ENCODE peak calls at places on chromosome 22, in seven cellular contexts. R is fibroblast of pulmonary artery, I is PC-3, Q is esophagus squamous epithelium, L is GM23248, J is ovary, D is left lung. H is an unnamed sample.

GRCh38 chr22:30650508-30651116 is 15.0 kb downstream of the SLC35E4 start:
- DNase-seq in R (no peak), I (no peak), Q (no peak), L (no peak), J (no peak), D (no peak), H (no peak)

GRCh38 chr22:25403752-25404471 is 160.6 kb upstream of the GRK3 start:
- DNase-seq in R (peak), I (peak), Q (no peak), L (peak), J (no peak), D (no peak), H (no peak)

GRCh38 chr22:16988257-16988656 is 19.8 kb downstream of the GAB4 start:
- DNase-seq in R (no peak), I (no peak), Q (no peak), L (no peak), J (no peak), D (no peak), H (no peak)

GRCh38 chr22:40183029-40183581 is 5.4 kb downstream of the TNRC6B start:
- DNase-seq in R (peak), I (peak), Q (no peak), L (peak), J (no peak), D (no peak), H (no peak)

GRCh38 chr22:49079743-49080500 is 747.8 kb downstream of the BRD1 start:
- DNase-seq in R (no peak), I (no peak), Q (no peak), L (no peak), J (no peak), D (no peak), H (no peak)

GRCh38 chr22:31954535-31955326 is 10.4 kb downstream of the YWHAH start:
- DNase-seq in R (no peak), I (no peak), Q (no peak), L (no peak), J (no peak), D (no peak), H (no peak)

GRCh38 chr22:44330727-44331660 is 18.2 kb upstream of the SHISAL1 start:
- DNase-seq in R (no peak), I (no peak), Q (no peak), L (peak), J (no peak), D (no peak), H (no peak)

GRCh38 chr22:48237466-48237865 is 1475.0 kb downstream of the TBC1D22A start:
- DNase-seq in R (no peak), I (no peak), Q (no peak), L (no peak), J (no peak), D (no peak), H (no peak)

GRCh38 chr22:20019661-20020532 is 1.0 kb upstream of the TANGO2 start:
- DNase-seq in R (no peak), I (no peak), Q (no peak), L (no peak), J (no peak), D (no peak), H (peak)

GRCh38 chr22:37267128-37267587 is 15.2 kb upstream of the CYTH4 start:
- DNase-seq in R (no peak), I (peak), Q (no peak), L (peak), J (peak), D (peak), H (peak)

GRCh38 chr22:37270928-37271650 is 11.2 kb upstream of the CYTH4 start:
- DNase-seq in R (peak), I (no peak), Q (no peak), L (peak), J (no peak), D (peak), H (no peak)

GRCh38 chr22:37269930-37270678 is 12.2 kb upstream of the CYTH4 start:
- DNase-seq in R (no peak), I (no peak), Q (no peak), L (no peak), J (no peak), D (peak), H (no peak)

GRCh38 chr22:37266581-37267127 is 15.7 kb upstream of the CYTH4 start:
- DNase-seq in R (no peak), I (no peak), Q (no peak), L (no peak), J (no peak), D (no peak), H (no peak)

GRCh38 chr22:37267661-37268413 is 14.5 kb upstream of the CYTH4 start:
- DNase-seq in R (no peak), I (no peak), Q (no peak), L (no peak), J (no peak), D (peak), H (no peak)
- H3K4me3 ChIP-seq in R (no peak), I (peak), Q (no peak), L (peak), J (no peak), D (no peak), H (peak)

GRCh38 chr22:42418811-42419243 is 13.4 kb downstream of the NFAM1 start:
- DNase-seq in R (no peak), I (no peak), Q (no peak), L (peak), J (no peak), D (no peak), H (no peak)

GRCh38 chr22:42417645-42418303 is 14.4 kb downstream of the NFAM1 start:
- DNase-seq in R (no peak), I (no peak), Q (no peak), L (no peak), J (no peak), D (no peak), H (no peak)

GRCh38 chr22:42414565-42415298 is 17.5 kb downstream of the NFAM1 start:
- DNase-seq in R (no peak), I (no peak), Q (no peak), L (no peak), J (no peak), D (no peak), H (no peak)

GRCh38 chr22:42416671-42417230 is 15.5 kb downstream of the NFAM1 start:
- DNase-seq in R (no peak), I (no peak), Q (no peak), L (no peak), J (no peak), D (no peak), H (no peak)

DNA sequence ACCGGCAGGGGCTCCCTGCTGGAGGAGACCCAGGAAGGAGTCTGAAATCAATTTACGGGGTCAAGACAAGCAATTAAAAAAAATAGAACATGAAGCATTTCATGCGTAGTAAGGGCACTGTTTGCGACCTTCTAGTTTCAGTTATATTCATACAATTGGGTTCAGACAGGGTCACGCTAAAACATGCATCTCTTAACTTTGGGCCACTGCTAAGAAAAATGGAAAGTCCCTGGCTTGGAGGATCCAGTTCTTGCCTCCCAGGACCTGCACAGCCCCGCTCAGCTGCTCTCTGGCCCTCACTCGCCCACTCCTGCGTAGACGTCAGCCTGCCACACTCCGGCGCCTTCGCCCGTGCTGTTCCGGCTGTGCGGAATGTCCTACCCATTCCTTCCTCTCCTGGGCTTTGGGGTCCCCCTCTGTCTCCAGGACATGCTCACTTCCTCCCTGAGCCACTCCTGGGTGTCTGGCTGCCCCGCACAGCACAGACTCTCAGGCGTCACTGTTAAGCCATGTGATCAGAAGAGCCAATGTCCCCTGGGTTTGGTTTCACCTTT is 12.8 kb downstream of the NFAM1 start:
- DNase-seq in R (no peak), I (no peak), Q (no peak), L (no peak), J (no peak), D (no peak), H (no peak)
- H3K4me3 ChIP-seq in R (no peak), I (no peak), Q (no peak), L (no peak), J (no peak), D (no peak), H (no peak)

DNA sequence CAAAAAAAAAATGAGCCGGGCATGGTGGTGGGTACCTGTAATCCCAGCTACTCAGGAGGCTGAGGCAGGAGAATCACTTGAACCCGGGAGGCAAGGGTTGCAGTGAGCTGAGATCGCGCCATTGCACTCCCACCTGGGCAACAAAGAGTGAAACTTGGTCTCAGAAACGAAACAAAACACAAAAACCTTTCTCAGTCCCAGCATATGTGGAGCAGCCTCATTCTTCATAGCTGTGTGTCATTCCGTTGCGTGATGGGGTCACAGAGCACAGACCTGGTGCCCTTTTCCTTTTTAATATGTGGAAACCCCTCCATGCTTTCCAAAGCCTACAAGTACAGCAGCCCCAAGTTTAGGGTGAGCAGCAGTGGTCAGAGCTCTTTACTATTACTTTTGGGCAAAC is 13.7 kb downstream of the PEX26 start:
- DNase-seq in R (no peak), I (no peak), Q (no peak), L (peak), J (no peak), D (no peak), H (no peak)
- H3K4me3 ChIP-seq in R (peak), I (no peak), Q (peak), L (peak), J (peak), D (no peak), H (peak)

GRCh38 chr22:42622061-42622710 is 7.5 kb upstream of the POLDIP3 start:
- DNase-seq in R (no peak), I (no peak), Q (no peak), L (no peak), J (no peak), D (no peak), H (no peak)

GRCh38 chr22:42623301-42623751 is 8.6 kb upstream of the POLDIP3 start:
- DNase-seq in R (no peak), I (no peak), Q (no peak), L (no peak), J (no peak), D (no peak), H (no peak)

GRCh38 chr22:42619261-42620063 is 4.8 kb upstream of the POLDIP3 start:
- DNase-seq in R (no peak), I (no peak), Q (no peak), L (no peak), J (no peak), D (no peak), H (no peak)

GRCh38 chr22:42620084-42620483 is 5.4 kb upstream of the POLDIP3 start:
- DNase-seq in R (no peak), I (no peak), Q (no peak), L (no peak), J (no peak), D (no peak), H (no peak)

DNA sequence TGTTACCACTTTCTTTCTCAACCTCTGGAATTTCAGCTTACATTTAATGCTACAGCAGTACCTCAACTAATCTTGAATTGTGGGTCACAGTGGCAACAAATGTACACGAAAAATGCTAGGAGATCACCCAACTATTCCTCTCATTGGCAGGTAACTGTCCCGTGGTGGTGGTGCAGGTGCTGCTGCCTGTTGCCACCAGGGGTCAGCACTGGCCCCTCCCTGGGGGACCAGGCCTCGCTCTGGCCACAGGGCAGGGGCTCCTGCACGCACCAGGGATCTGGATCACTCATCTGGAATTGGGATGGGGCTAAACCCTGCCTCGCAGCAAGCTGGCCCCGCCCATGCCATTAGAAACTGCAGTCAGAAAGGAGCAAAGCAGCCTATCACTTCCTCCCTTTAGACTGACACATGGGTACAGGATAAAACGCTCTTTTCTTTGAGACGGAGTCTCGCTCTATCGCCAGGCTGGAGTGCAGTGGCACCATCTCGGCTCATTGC is 6.9 kb upstream of the POLDIP3 start:
- DNase-seq in R (peak), I (peak), Q (no peak), L (peak), J (peak), D (no peak), H (peak)
- H3K4me3 ChIP-seq in R (no peak), I (no peak), Q (no peak), L (no peak), J (no peak), D (no peak), H (no peak)

GRCh38 chr22:50311606-50312351 is 4.3 kb upstream of the PLXNB2 start:
- DNase-seq in R (no peak), I (no peak), Q (no peak), L (no peak), J (no peak), D (no peak), H (no peak)
- H3K4me3 ChIP-seq in R (no peak), I (no peak), Q (no peak), L (no peak), J (no peak), D (no peak), H (no peak)

GRCh38 chr22:27314276-27314807 is 487.2 kb downstream of the MN1 start:
- DNase-seq in R (no peak), I (no peak), Q (no peak), L (no peak), J (no peak), D (no peak), H (no peak)

GRCh38 chr22:27315833-27316232 is 485.7 kb downstream of the MN1 start:
- DNase-seq in R (no peak), I (no peak), Q (no peak), L (no peak), J (no peak), D (no peak), H (no peak)

GRCh38 chr22:27317156-27317555 is 484.4 kb downstream of the MN1 start:
- DNase-seq in R (peak), I (no peak), Q (no peak), L (no peak), J (no peak), D (no peak), H (no peak)

GRCh38 chr22:27318516-27318915 is 483.0 kb downstream of the MN1 start:
- DNase-seq in R (peak), I (no peak), Q (no peak), L (peak), J (no peak), D (no peak), H (no peak)

DNA sequence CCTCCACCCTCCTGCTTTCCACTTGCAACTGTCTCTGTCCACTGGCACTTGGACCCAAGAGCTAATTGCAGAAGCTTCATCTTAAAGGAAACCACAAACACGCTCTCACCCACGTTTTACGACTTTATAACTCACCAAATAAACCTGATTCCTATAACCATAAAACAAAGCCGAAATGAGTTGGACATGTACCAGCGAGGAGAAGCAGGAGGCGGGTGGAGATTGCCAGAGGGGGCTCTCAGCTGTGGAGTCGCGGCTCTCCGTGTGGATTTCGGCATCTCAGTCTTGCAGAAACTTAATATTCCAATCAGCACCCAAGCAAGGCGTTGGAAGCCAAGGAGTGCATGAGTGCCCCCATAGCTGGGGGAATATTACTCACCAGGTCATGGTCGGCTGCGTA is 483.6 kb downstream of the MN1 start:
- DNase-seq in R (no peak), I (no peak), Q (no peak), L (no peak), J (no peak), D (no peak), H (no peak)
- H3K4me3 ChIP-seq in R (no peak), I (no peak), Q (no peak), L (no peak), J (no peak), D (no peak), H (no peak)

DNA sequence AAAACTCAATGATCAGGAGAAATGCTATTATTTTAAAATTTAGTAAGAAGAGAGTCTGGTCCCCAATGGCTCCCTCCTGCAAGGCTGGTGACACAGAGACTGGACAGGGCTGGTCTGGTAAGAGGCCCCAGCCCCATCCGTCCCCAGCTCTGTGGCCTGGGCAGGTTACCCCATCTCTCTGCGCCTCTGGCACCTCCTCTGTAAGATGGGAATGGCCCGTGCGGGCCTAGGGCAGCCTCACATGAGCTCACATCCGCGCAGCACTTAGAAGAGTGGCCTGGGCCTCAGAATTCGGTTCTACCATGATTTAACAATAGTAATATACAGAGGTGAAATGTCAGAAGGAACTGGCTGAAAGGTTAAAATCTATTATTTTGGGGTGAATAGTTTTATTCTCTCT is 1.2 kb downstream of the APOBEC3F start:
- DNase-seq in R (no peak), I (no peak), Q (no peak), L (no peak), J (no peak), D (no peak), H (no peak)
- H3K4me3 ChIP-seq in R (no peak), I (no peak), Q (no peak), L (peak), J (no peak), D (no peak), H (peak)

DNA sequence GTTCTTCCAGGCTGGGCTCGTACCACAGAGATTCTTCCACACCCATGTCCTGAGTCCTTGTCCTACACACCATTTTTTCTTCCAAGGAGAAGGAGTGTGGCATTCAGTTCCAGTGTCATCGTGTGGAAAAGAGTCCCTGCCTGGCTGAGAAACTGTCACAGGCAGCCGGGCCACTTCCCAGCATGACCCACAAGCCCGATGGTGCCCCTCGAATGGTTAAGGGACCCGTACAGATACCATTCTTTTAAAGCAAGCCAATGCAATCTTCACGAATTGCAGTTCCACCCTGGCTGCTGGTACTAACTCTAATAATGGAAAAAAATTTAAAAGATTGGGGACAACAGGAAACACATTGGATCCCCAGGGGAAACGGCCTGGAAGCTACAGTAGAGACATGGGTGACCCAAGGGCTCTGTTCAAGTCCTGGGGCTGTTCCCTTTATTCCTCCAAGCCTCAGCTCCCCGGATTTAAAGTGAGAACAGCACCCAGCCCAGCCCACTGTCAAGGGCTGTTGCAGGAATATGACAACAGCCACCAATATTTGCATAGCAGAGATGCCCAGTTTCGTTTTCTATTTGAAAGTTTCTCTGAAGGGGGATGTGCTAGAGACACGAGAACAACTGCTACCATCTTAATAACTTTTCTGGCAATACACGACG is 80.9 kb upstream of the WNT7B start:
- DNase-seq in R (peak), I (peak), Q (no peak), L (peak), J (peak), D (peak), H (peak)
- H3K4me3 ChIP-seq in R (peak), I (peak), Q (no peak), L (peak), J (peak), D (peak), H (no peak)

DNA sequence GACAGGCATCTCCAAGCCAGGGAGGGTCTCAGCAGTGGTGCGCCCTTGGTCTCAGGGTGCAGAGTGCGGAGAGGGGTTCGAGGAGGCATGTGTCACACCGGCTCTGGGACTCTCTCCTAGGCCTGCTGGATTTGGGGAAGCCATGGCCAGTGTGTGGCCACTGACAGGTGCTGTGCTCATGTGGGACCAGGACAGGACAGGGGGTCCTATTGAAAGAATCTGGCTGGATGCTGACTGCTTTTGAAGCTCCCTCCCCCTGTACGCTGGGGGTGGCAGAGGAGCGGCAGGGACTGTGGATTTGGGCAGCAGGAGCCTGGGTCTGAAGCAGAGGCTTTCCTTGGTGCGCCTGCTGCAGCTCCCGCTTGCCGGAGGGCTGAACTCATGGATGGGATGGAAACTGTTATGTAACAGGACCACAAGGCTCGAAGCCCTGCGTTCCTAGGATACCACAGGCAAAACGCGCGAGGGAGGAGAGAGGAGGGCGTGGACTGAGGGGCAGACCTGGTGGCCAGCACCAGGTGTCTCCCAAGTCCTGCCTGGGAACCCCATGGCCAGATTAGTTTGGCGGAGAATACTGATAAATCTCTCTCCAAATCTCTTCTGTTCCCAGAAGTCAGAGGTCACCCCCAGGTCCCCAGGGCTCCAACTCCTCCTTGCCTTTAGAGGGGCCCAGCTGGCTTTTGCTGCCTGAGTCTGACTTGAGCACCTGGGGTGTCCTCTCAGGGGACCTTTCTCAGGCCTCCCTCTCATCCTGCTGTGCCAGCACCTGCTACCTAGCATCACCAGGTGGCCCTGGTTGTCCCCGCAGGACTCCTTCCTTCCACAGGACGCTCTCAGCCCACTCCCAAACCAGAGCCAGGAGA is 13.8 kb upstream of the TEF start:
- DNase-seq in R (peak), I (no peak), Q (no peak), L (peak), J (peak), D (peak), H (no peak)
- H3K4me3 ChIP-seq in R (peak), I (no peak), Q (peak), L (peak), J (peak), D (peak), H (no peak)

GRCh38 chr22:50303848-50304527 is 3.5 kb downstream of the PLXNB2 start:
- DNase-seq in R (no peak), I (peak), Q (no peak), L (peak), J (no peak), D (peak), H (no peak)
- H3K4me3 ChIP-seq in R (no peak), I (peak), Q (peak), L (peak), J (no peak), D (no peak), H (no peak)